ENCODE peak calls at places on chromosomes 2 and 18, in ten cellular contexts. G is ovary, U is GM12865, O is uterus, T is cardiac muscle cell, X is neural crest cell, H is prostate gland, K is B cell, A is GM10248, L is adrenal gland. N is an unnamed sample.
A peak's percentile ranks its signal among the peaks of the same experiment; 100 is the strongest.

GRCh38 chr2:183250061-183250460 is 125.8 kb downstream of the NUP35 start:
- DNase-seq in U (no peak), G (no peak), H (no peak), O (no peak), K (no peak), T (no peak), L (no peak), A (no peak), X (no peak), N (no peak)

GRCh38 chr2:65350714-65351113 is 81.7 kb downstream of the SPRED2 start:
- DNase-seq in T (no peak), U (peak; percentile 58), L (no peak), H (no peak), X (no peak), G (no peak), K (no peak), A (peak; percentile 49), O (no peak), N (peak; percentile 49)

GRCh38 chr2:238894950-238895298 is 47.0 kb downstream of the TWIST2 start:
- DNase-seq in O (no peak), K (no peak), X (no peak), A (no peak), U (no peak), T (no peak), L (no peak), H (no peak), G (no peak), N (no peak)

GRCh38 chr18:55588876-55589595 is 1.0 kb upstream of the TCF4 start:
- DNase-seq in T (peak; percentile 50), X (no peak), G (no peak), L (no peak), H (no peak), K (no peak), O (no peak), U (no peak), A (no peak), N (peak; percentile 7)

GRCh38 chr18:54358495-54358793 is 738 bp downstream of the C18orf54 start:
- DNase-seq in H (no peak), K (no peak), O (no peak), A (no peak), G (no peak), X (no peak), U (no peak), T (no peak), L (no peak), N (no peak)

GRCh38 chr2:120915670-120916069 is 180.0 kb downstream of the GLI2 start:
- DNase-seq in K (no peak), A (no peak), X (no peak), H (no peak), U (no peak), O (no peak), G (no peak), L (no peak), T (peak; percentile 60), N (no peak)

GRCh38 chr2:84459944-84460429 is 907 bp upstream of the SUCLG1 start:
- DNase-seq in K (no peak), X (no peak), O (no peak), T (no peak), G (no peak), A (no peak), L (no peak), U (no peak), H (no peak), N (no peak)

GRCh38 chr18:22559414-22560282 is 141.9 kb upstream of the CTAGE1 start:
- DNase-seq in O (peak; percentile 77), K (peak; percentile 23), T (peak; percentile 85), X (peak; percentile 47), A (peak; percentile 30), L (peak; percentile 89), G (peak; percentile 78), U (no peak), H (peak; percentile 8), N (peak; percentile 46)

GRCh38 chr18:79818036-79818435 is 20.3 kb downstream of the KCNG2 start:
- DNase-seq in L (peak; percentile 43), U (no peak), O (no peak), H (no peak), A (no peak), K (no peak), T (peak; percentile 7), G (no peak), X (no peak), N (no peak)

GRCh38 chr2:101150306-101151140 is 659 bp downstream of the TBC1D8 start:
- DNase-seq in T (peak; percentile 13), K (peak; percentile 59), U (peak; percentile 49), A (peak; percentile 56), G (peak; percentile 29), O (peak; percentile 43), H (peak; percentile 35), X (peak; percentile 17), L (peak; percentile 57), N (peak; percentile 64)

GRCh38 chr2:143581989-143582719 is 452.9 kb downstream of the ARHGAP15 start:
- DNase-seq in T (peak; percentile 30), U (no peak), G (no peak), H (no peak), A (no peak), X (no peak), L (no peak), K (no peak), O (no peak), N (no peak)

GRCh38 chr2:37417321-37417720 is 72.9 kb downstream of the QPCT start:
- DNase-seq in X (no peak), O (no peak), U (no peak), K (no peak), H (no peak), A (no peak), L (no peak), T (peak; percentile 36), G (no peak), N (no peak)

GRCh38 chr2:37412201-37412600 is 67.8 kb downstream of the QPCT start:
- DNase-seq in X (no peak), T (no peak), K (no peak), U (peak; percentile 34), L (no peak), O (no peak), H (no peak), A (no peak), G (no peak), N (no peak)

GRCh38 chr2:37418956-37419355 is 74.5 kb downstream of the QPCT start:
- DNase-seq in A (no peak), G (no peak), X (no peak), L (no peak), T (no peak), H (no peak), U (no peak), O (no peak), K (no peak), N (no peak)

GRCh38 chr2:37414470-37414949 is 70.1 kb downstream of the QPCT start:
- DNase-seq in G (no peak), T (peak; percentile 81), O (no peak), K (peak; percentile 53), A (peak; percentile 70), H (no peak), X (no peak), L (no peak), U (peak; percentile 79), N (peak; percentile 75)

GRCh38 chr2:37415128-37415817 is 70.8 kb downstream of the QPCT start:
- DNase-seq in L (no peak), G (no peak), X (no peak), H (no peak), O (no peak), K (no peak), A (no peak), U (peak; percentile 28), T (peak; percentile 36), N (no peak)
- TF ChIP-seq CTCF in L (no peak), G (no peak), X (no peak), H (no peak), O (no peak), K (no peak), A (peak; percentile 17), U (no peak), T (peak; percentile 20), N (peak; percentile 51)

GRCh38 chr2:104412384-104412783 is 441.5 kb upstream of the POU3F3 start:
- DNase-seq in H (no peak), X (peak; percentile 53), A (peak; percentile 33), K (no peak), T (no peak), G (no peak), O (no peak), L (peak; percentile 63), U (peak; percentile 32), N (peak; percentile 60)
- TF ChIP-seq CTCF in H (peak; percentile 17), X (peak; percentile 73), A (peak; percentile 46), K (peak; percentile 34), T (no peak), G (no peak), O (no peak), L (peak; percentile 21), U (peak; percentile 63), N (peak; percentile 61)

GRCh38 chr2:54120950-54121349 is 5.5 kb downstream of the ACYP2 start:
- DNase-seq in L (no peak), K (no peak), H (no peak), U (no peak), G (no peak), O (no peak), A (no peak), T (no peak), X (no peak), N (no peak)

GRCh38 chr2:54109848-54110247 is 5.6 kb upstream of the ACYP2 start:
- DNase-seq in H (no peak), O (no peak), X (no peak), L (no peak), G (no peak), K (no peak), U (no peak), T (no peak), A (no peak), N (no peak)

GRCh38 chr2:54114936-54115283 is 505 bp upstream of the ACYP2 start:
- DNase-seq in G (no peak), K (no peak), H (no peak), O (no peak), A (no peak), L (no peak), X (no peak), U (no peak), T (peak; percentile 3), N (no peak)

GRCh38 chr2:54115284-54116137 is at the start of gene ACYP2:
- DNase-seq in X (peak; percentile 80), O (peak; percentile 94), H (peak; percentile 93), K (peak; percentile 84), A (peak; percentile 91), T (peak; percentile 98), L (peak; percentile 97), U (peak; percentile 97), G (peak; percentile 94), N (peak; percentile 89)
- TF ChIP-seq CTCF in X (no peak), O (no peak), H (no peak), K (no peak), A (no peak), T (peak; percentile 43), L (no peak), U (no peak), G (peak; percentile 20), N (no peak)

GRCh38 chr2:171541202-171541884 is 19.1 kb downstream of the CYBRD1 start:
- DNase-seq in G (no peak), H (no peak), A (no peak), T (no peak), L (no peak), U (peak; percentile 39), X (no peak), K (no peak), O (no peak), N (no peak)
- TF ChIP-seq CTCF in G (no peak), H (no peak), A (peak; percentile 25), T (peak; percentile 42), L (no peak), U (peak; percentile 46), X (peak; percentile 55), K (peak; percentile 14), O (no peak), N (peak; percentile 48)

N was measured in GM13977.